ENCODE peak calls at places on chromosomes 11 and 22, in six cellular contexts. Z is stimulated activated CD8-positive, alpha-beta memory T cell treated with anti-CD3 and anti-CD28 coated beads, Interleukin-15, amount 100 ng/mL, for 4 hours; F is adipocyte; D is heart left ventricle; H is iPS DF 19.7; I is stimulated activated CD4-positive, alpha-beta T cell treated with anti-CD3 and anti-CD28 coated beads, TNF-alpha, amount 100 ng/mL, for 4 hours. B is an unnamed sample.

GRCh38 chr11:76610871-76611475 is 59.6 kb downstream of the LRRC32 start:
- DNase-seq in I (no peak), F (no peak), Z (no peak), D (peak; percentile 69), H (no peak), B (no peak)

GRCh38 chr22:26529345-26529744 is 17.1 kb upstream of the TFIP11 start:
- DNase-seq in D (no peak), H (no peak), Z (no peak), I (no peak), F (peak; percentile 54), B (no peak)

GRCh38 chr11:126969865-126970479 is 30.6 kb downstream of the KIRREL3 start:
- DNase-seq in I (no peak), H (no peak), Z (no peak), F (peak; percentile 83), D (no peak), B (no peak)

GRCh38 chr11:65027213-65028067 is at the start of gene SNX15:
- DNase-seq in D (peak; percentile 94), F (peak; percentile 99), H (peak; percentile 90), Z (peak; percentile 68), I (peak; percentile 80), B (peak; percentile 95)

GRCh38 chr11:66697988-66698387 is 20.3 kb upstream of the RBM4B start:
- DNase-seq in H (no peak), I (no peak), Z (no peak), D (no peak), F (no peak), B (no peak)

GRCh38 chr22:21961886-21962654 is 9.4 kb upstream of the PPM1F start:
- DNase-seq in Z (no peak), I (no peak), D (no peak), H (no peak), F (peak; percentile 27), B (no peak)

GRCh38 chr22:49760280-49760629 is 67.4 kb downstream of the BRD1 start:
- DNase-seq in I (no peak), Z (no peak), F (no peak), H (no peak), D (no peak), B (no peak)

GRCh38 chr11:102254047-102254446 is 63.2 kb upstream of the BIRC3 start:
- DNase-seq in H (no peak), F (no peak), I (no peak), Z (no peak), D (no peak), B (no peak)

GRCh38 chr22:28148816-28149465 is 229.9 kb upstream of the PITPNB start:
- DNase-seq in D (no peak), H (no peak), Z (no peak), I (no peak), F (no peak), B (no peak)

GRCh38 chr11:112024778-112025678 is at the start of gene DLAT:
- DNase-seq in D (peak; percentile 88), H (peak; percentile 80), I (peak; percentile 74), F (peak; percentile 83), Z (peak; percentile 68), B (peak; percentile 94)

GRCh38 chr11:71527576-71528210 is 626 bp downstream of the KRTAP5-7 start:
- DNase-seq in Z (no peak), D (no peak), I (no peak), F (no peak), H (no peak), B (no peak)

GRCh38 chr11:47442514-47442913 is 6.4 kb downstream of the RAPSN start:
- DNase-seq in F (no peak), I (no peak), D (peak; percentile 67), Z (no peak), H (no peak), B (no peak)

GRCh38 chr22:21650823-21651520 is 8.9 kb downstream of the SDF2L1 start:
- DNase-seq in I (no peak), F (no peak), D (no peak), H (no peak), Z (no peak), B (no peak)

GRCh38 chr11:110297082-110297725 is 790 bp upstream of the RDX start:
- DNase-seq in F (peak; percentile 20), Z (no peak), D (no peak), H (no peak), I (no peak), B (no peak)

GRCh38 chr11:69483170-69483569 is 1.7 kb downstream of the LINC01488 start:
- DNase-seq in D (no peak), H (no peak), I (no peak), Z (no peak), F (no peak), B (no peak)

GRCh38 chr11:28209906-28210305 is 101.7 kb downstream of the METTL15 start:
- DNase-seq in I (no peak), D (no peak), F (peak; percentile 49), H (no peak), Z (no peak), B (no peak)

GRCh38 chr11:67694875-67695555 is 20.6 kb upstream of the ALDH3B2 start:
- DNase-seq in D (no peak), Z (no peak), I (no peak), F (peak; percentile 2), H (no peak), B (no peak)

B was measured in GM06990.